ENCODE peak calls at places on chromosomes 12 and 14, in seven cellular contexts. I is lower lobe of right lung, N is fibroblast of lung, R is adrenal gland, P is psoas muscle, H is right lobe of liver, G is ovary. Z is an unnamed sample.

GRCh38 chr12:44000309-44000952 is 164.6 kb downstream of the TMEM117 start:
- DNase-seq in I (no peak), N (peak; percentile 25), R (peak; percentile 19), P (no peak), H (no peak), G (no peak), Z (no peak)

GRCh38 chr14:96037891-96038557 is 1.1 kb upstream of the C14orf132 start:
- DNase-seq in I (peak; percentile 87), N (peak; percentile 50), R (no peak), P (peak; percentile 64), H (peak; percentile 59), G (no peak), Z (peak; percentile 74)

GRCh38 chr12:123485756-123486155 is 27.8 kb downstream of the SNRNP35 start:
- DNase-seq in I (no peak), N (no peak), R (no peak), P (peak; percentile 55), H (no peak), G (no peak), Z (no peak)

GRCh38 chr12:42299392-42300308 is 26.2 kb downstream of the ZCRB1 start:
- DNase-seq in I (no peak), N (peak; percentile 82), R (no peak), P (no peak), H (no peak), G (no peak), Z (no peak)

GRCh38 chr12:93370947-93371346 is 6.8 kb upstream of the NUDT4 start:
- DNase-seq in I (no peak), N (no peak), R (no peak), P (no peak), H (no peak), G (no peak), Z (no peak)

GRCh38 chr12:104410326-104410725 is 46.4 kb upstream of the CHST11 start:
- DNase-seq in I (no peak), N (no peak), R (no peak), P (no peak), H (no peak), G (no peak), Z (no peak)

GRCh38 chr12:40141996-40142395 is 36.1 kb upstream of the SLC2A13 start:
- DNase-seq in I (no peak), N (no peak), R (no peak), P (no peak), H (no peak), G (no peak), Z (no peak)

GRCh38 chr12:103799504-103800251 is 41.4 kb downstream of the NT5DC3 start:
- DNase-seq in I (no peak), N (peak; percentile 68), R (peak; percentile 47), P (no peak), H (no peak), G (no peak), Z (peak; percentile 45)

GRCh38 chr12:128323526-128323925 is 56.6 kb downstream of the TMEM132C start:
- DNase-seq in I (no peak), N (no peak), R (no peak), P (no peak), H (no peak), G (no peak), Z (no peak)

GRCh38 chr12:103809154-103809553 is 31.9 kb downstream of the NT5DC3 start:
- DNase-seq in I (no peak), N (peak; percentile 56), R (no peak), P (no peak), H (no peak), G (no peak), Z (no peak)

GRCh38 chr14:75561013-75561432 is 17.4 kb upstream of the FLVCR2 start:
- DNase-seq in I (peak; percentile 86), N (peak; percentile 68), R (peak; percentile 87), P (peak; percentile 83), H (peak; percentile 82), G (peak; percentile 37), Z (peak; percentile 88)

GRCh38 chr14:34775922-34776321 is 61.5 kb upstream of the CFL2 start:
- DNase-seq in I (no peak), N (no peak), R (no peak), P (no peak), H (no peak), G (no peak), Z (no peak)

GRCh38 chr14:30034049-30034635 is 106.5 kb upstream of the PRKD1 start:
- DNase-seq in I (no peak), N (peak; percentile 29), R (no peak), P (no peak), H (no peak), G (no peak), Z (no peak)

GRCh38 chr12:83807906-83808305 is 1104.7 kb downstream of the SLC6A15 start:
- DNase-seq in I (no peak), N (no peak), R (no peak), P (no peak), H (no peak), G (no peak), Z (no peak)

GRCh38 chr12:49131973-49132461 is 822 bp upstream of the TUBA1B start:
- DNase-seq in I (no peak), N (peak; percentile 55), R (no peak), P (no peak), H (no peak), G (no peak), Z (no peak)

GRCh38 chr14:20434701-20435453 is 1.1 kb downstream of the KLHL33 start:
- DNase-seq in I (no peak), N (peak; percentile 6), R (peak; percentile 28), P (peak; percentile 93), H (no peak), G (peak; percentile 81), Z (peak; percentile 73)

GRCh38 chr12:108861878-108862587 is 4.7 kb upstream of the SSH1 start:
- DNase-seq in I (peak; percentile 74), N (no peak), R (peak; percentile 19), P (no peak), H (no peak), G (no peak), Z (peak; percentile 77)

GRCh38 chr12:49039421-49040363 is 20.9 kb downstream of the KMT2D start:
- DNase-seq in I (peak; percentile 42), N (no peak), R (no peak), P (peak; percentile 47), H (no peak), G (no peak), Z (no peak)

GRCh38 chr12:125162489-125163028 is 97.3 kb downstream of the AACS start:
- DNase-seq in I (no peak), N (no peak), R (no peak), P (no peak), H (no peak), G (no peak), Z (no peak)

GRCh38 chr14:80570930-80571298 is 359.6 kb upstream of the DIO2 start:
- DNase-seq in I (no peak), N (no peak), R (no peak), P (no peak), H (no peak), G (no peak), Z (no peak)

GRCh38 chr12:57381693-57382220 is 49.1 kb downstream of the R3HDM2 start:
- DNase-seq in I (no peak), N (peak; percentile 39), R (no peak), P (no peak), H (no peak), G (no peak), Z (no peak)

GRCh38 chr12:53862206-53862605 is 76.4 kb upstream of the HOXC13 start:
- DNase-seq in I (no peak), N (no peak), R (no peak), P (no peak), H (no peak), G (no peak), Z (no peak)

GRCh38 chr12:102061096-102061555 is 665 bp downstream of the WASHC3 start:
- DNase-seq in I (no peak), N (no peak), R (no peak), P (no peak), H (no peak), G (no peak), Z (no peak)

GRCh38 chr12:3553681-3554546 is 62.9 kb downstream of the PRMT8 start:
- DNase-seq in I (no peak), N (no peak), R (no peak), P (no peak), H (no peak), G (no peak), Z (no peak)
- H3K4me3 ChIP-seq in I (no peak overlapping the region), N (no peak overlapping the region), R (no peak overlapping the region), P (no peak overlapping the region), H (no peak overlapping the region), G (no peak overlapping the region), Z (no peak overlapping the region)

DNA sequence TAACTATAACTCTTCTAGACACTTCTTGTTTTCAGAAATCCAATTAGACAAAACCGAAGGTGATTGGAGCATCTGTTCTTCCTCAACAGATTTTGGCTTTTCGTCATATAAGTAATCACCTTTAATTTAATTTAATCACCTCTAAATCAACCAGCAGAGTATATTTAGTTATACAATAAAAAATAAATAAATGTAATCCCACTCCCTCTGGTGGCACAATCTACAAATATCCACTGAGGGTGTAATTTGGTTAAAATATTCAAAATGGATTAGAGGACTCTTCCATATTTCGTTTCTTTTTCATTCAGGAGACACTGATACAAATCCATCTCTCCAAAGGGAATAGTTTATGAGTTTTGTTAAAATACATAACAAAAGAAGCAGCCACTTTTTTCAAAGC is 18.3 kb upstream of the SLC35F4 start:
- DNase-seq in I (no peak), N (no peak), R (no peak), P (no peak), H (no peak), G (no peak), Z (no peak)
- H3K4me1 ChIP-seq in I (no peaks in the 10 kb centered on the region), N (no peaks in the 10 kb centered on the region), R (no peaks in the 10 kb centered on the region), P (no peaks in the 10 kb centered on the region), H (no peaks in the 10 kb centered on the region), G (no peaks in the 10 kb centered on the region), Z (no peaks in the 10 kb centered on the region)

DNA sequence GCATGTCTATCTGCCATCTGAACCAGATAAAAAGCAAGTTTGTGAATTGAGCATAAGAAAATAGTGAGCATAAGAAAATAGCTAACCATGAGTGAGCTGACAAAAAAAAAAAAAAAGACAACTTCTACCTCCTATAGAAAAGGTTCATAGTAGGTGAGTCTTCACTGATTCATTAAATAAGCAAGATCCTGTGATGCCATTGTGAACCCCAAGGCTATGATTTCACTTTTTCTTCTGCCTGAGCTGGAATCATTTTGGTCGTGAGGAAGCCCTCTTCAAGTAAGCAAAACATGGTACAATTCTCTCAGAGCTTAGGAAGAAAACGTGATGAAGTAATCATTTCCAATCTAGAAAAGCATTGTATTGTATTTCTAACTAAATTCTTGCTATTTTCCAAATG is 1.2 kb downstream of the PIK3C2G start:
- DNase-seq in I (no peak), N (peak; percentile 36), R (no peak), P (no peak), H (no peak), G (no peak), Z (no peak)
- H3K4me3 ChIP-seq in I (no peak overlapping the region), N (no peak overlapping the region), R (no peak overlapping the region), P (no peak overlapping the region), H (no peak overlapping the region), G (no peak overlapping the region), Z (no peak overlapping the region)

GRCh38 chr12:29216266-29216665 is 67.2 kb downstream of the FAR2 start:
- DNase-seq in I (no peak), N (no peak), R (no peak), P (no peak), H (no peak), G (no peak), Z (no peak)

GRCh38 chr12:29208935-29209701 is 60.0 kb downstream of the FAR2 start:
- DNase-seq in I (no peak), N (no peak), R (no peak), P (no peak), H (no peak), G (no peak), Z (no peak)

GRCh38 chr12:29208060-29208459 is 59.0 kb downstream of the FAR2 start:
- DNase-seq in I (peak; percentile 51), N (no peak), R (no peak), P (no peak), H (no peak), G (no peak), Z (no peak)

GRCh38 chr12:29216797-29217583 is 67.9 kb downstream of the FAR2 start:
- DNase-seq in I (no peak), N (peak; percentile 26), R (no peak), P (no peak), H (no peak), G (no peak), Z (no peak)

GRCh38 chr12:29212682-29213397 is 63.8 kb downstream of the FAR2 start:
- DNase-seq in I (no peak), N (no peak), R (no peak), P (no peak), H (no peak), G (no peak), Z (no peak)
- H3K4me1 ChIP-seq in I (peaks cover 10% of the 10 kb centered on the region), N (no peaks in the 10 kb centered on the region), R (no peaks in the 10 kb centered on the region), P (no peaks in the 10 kb centered on the region), H (no peaks in the 10 kb centered on the region), G (no peaks in the 10 kb centered on the region), Z (peaks cover 13% of the 10 kb centered on the region)